ENCODE peak calls at places on chromosomes 7 and 10, in four cellular contexts. One of them, this sample, is unnamed.

GRCh38 chr10:339038-339391 is 203.8 kb downstream of the ZMYND11 start:
- DNase-seq in fibroblast of lung: peak; percentile 13
- DNase-seq in hepatocyte: no peak
- DNase-seq in pancreas: no peak
- DNase-seq in this sample: no peak

GRCh38 chr10:132544744-132545658 is 7.4 kb downstream of the INPP5A start:
- DNase-seq in fibroblast of lung: no peak
- DNase-seq in hepatocyte: no peak
- DNase-seq in pancreas: no peak
- DNase-seq in this sample: no peak

GRCh38 chr7:45601816-45602540 is 27.8 kb downstream of the ADCY1 start:
- DNase-seq in fibroblast of lung: no peak
- DNase-seq in hepatocyte: no peak
- DNase-seq in pancreas: no peak
- DNase-seq in this sample: peak; percentile 20

GRCh38 chr10:102420443-102420809 is 210 bp upstream of the FBXL15 start:
- DNase-seq in fibroblast of lung: no peak
- DNase-seq in hepatocyte: peak; percentile 94
- DNase-seq in pancreas: no peak
- DNase-seq in this sample: no peak

GRCh38 chr10:12841826-12842225 is 159.7 kb downstream of the CCDC3 start:
- DNase-seq in fibroblast of lung: no peak
- DNase-seq in hepatocyte: no peak
- DNase-seq in pancreas: no peak
- DNase-seq in this sample: peak; percentile 88

GRCh38 chr7:70505886-70506285 is 626.1 kb upstream of the GALNT17 start:
- DNase-seq in fibroblast of lung: no peak
- DNase-seq in hepatocyte: no peak
- DNase-seq in pancreas: no peak
- DNase-seq in this sample: no peak

GRCh38 chr7:132498319-132498718 is 78.0 kb downstream of the PLXNA4 start:
- DNase-seq in fibroblast of lung: no peak
- DNase-seq in hepatocyte: no peak
- DNase-seq in pancreas: no peak
- DNase-seq in this sample: no peak

GRCh38 chr10:26491934-26492333 is 53.8 kb downstream of the APBB1IP start:
- DNase-seq in fibroblast of lung: peak; percentile 13
- DNase-seq in hepatocyte: no peak
- DNase-seq in pancreas: no peak
- DNase-seq in this sample: no peak

GRCh38 chr7:155807013-155807804 is 5.1 kb downstream of the SHH start:
- DNase-seq in fibroblast of lung: no peak
- DNase-seq in hepatocyte: peak; percentile 65
- DNase-seq in pancreas: no peak
- DNase-seq in this sample: no peak

DNA sequence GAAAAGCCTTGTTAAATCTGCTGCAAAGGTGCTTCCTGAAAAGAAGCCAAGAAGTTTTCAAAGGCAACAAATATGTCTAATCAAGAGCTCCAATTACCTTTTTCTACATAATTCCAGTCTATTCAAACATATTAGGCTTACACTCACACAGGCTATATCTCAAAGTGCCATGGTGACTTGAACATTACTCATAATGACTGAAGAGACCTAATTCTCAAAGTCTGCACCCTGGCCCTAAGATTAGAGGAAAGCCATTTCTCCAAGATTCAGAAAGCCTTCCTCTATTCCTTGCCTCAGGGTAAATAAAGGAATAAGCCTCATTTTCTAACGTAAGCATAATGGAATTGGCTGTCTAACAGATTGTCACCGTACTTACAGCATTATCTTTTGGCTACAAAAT is 78.3 kb upstream of the THSD7A start:
- DNase-seq in fibroblast of lung: no peak
- DNase-seq in hepatocyte: no peak
- DNase-seq in pancreas: no peak
- DNase-seq in this sample: no peak
- H3K27ac ChIP-seq in fibroblast of lung: no peak overlapping the region
- H3K27ac ChIP-seq in hepatocyte: no peak overlapping the region
- H3K27ac ChIP-seq in pancreas: no peak overlapping the region
- H3K27ac ChIP-seq in this sample: no peak overlapping the region

DNA sequence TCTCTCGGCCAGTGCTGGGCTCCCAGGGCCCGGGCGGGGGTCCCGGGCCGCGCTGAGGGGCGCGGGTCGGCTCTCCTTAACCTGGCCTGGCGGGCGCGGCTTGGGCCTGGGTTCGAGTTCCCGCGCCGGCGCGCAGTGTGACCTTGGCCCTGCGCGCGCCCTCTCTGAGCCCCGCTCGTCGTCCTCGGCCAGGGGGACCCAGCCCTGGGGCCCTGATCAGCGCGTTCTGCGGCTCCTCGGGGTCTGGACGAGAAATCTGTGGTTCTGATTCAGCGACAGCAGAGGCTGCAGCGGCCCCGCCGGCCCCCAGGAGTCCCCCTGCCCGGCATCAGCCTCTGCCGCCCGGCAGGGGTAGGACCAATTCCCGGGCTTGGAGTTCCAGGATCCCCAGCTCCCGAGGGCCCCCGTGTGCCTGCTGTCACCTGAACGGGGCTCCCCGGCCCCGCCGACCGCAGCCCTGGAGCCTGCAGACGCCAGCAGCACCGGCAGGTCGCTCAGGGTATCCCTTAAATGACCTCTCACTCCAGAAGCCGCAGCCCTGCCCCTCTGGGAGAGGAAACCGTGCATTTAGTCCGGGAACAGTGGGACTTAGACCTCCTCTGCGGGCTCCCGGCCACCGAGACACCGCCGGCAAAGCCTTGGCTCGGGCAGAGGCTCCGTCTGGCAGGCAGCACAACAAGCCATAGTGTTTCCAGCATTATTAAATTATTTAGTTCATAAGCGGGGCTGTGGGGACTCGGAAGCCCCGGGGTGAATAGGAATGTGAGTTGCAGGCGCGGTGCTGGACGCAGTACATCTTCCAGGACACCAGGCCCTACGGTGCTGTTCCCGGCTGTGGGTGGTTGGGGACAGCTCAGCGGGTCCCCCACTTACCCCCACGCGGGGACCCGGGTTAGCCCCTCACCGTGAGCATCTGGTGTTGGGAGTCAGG is 572 bp downstream of the CHST12 start:
- DNase-seq in fibroblast of lung: peak; percentile 39
- DNase-seq in hepatocyte: peak; percentile 70
- DNase-seq in pancreas: peak; percentile 51
- DNase-seq in this sample: no peak
- TF ChIP-seq CTCF in fibroblast of lung: peak; percentile 6
- TF ChIP-seq CTCF in hepatocyte: no peak
- TF ChIP-seq CTCF in pancreas: no peak
- TF ChIP-seq CTCF in this sample: no peak

GRCh38 chr10:8633909-8634308 is 579.4 kb downstream of the GATA3 start:
- DNase-seq in fibroblast of lung: no peak
- DNase-seq in hepatocyte: no peak
- DNase-seq in pancreas: no peak
- DNase-seq in this sample: no peak
- H3K27ac ChIP-seq in fibroblast of lung: no peak overlapping the region
- H3K27ac ChIP-seq in hepatocyte: no peak overlapping the region
- H3K27ac ChIP-seq in pancreas: no peak overlapping the region
- H3K27ac ChIP-seq in this sample: no peak overlapping the region

DNA sequence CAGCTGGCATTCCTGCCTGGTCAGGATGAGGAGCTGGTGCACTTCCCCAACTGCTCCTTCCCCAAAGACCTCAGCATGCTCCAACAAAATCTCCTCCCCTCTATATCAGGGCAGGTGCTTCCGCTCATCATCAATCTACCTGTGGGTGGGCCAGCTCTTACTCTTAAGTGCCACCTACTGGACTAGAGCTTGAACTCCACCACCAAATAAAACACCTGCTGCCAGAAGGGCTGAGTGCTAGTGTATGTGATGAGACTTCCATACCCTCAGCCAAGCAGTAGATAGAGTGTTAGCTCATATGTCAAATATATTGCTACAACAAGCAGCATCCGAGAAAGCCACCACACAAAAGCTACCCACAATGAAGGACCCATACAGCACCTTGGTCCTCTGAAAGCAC is 264.3 kb downstream of the RNLS start:
- DNase-seq in fibroblast of lung: no peak
- DNase-seq in hepatocyte: no peak
- DNase-seq in pancreas: no peak
- DNase-seq in this sample: no peak
- TF ChIP-seq CTCF in fibroblast of lung: peak; percentile 27
- TF ChIP-seq CTCF in hepatocyte: no peak
- TF ChIP-seq CTCF in pancreas: no peak
- TF ChIP-seq CTCF in this sample: peak; percentile 41

This sample was measured in right lobe of liver.